ENCODE peak calls at places on chromosome 4, in ten cellular contexts. R, N, L, K, Y, Z, S, U, O and A are unnamed samples.

GRCh38 chr4:78004270-78004669 is 52.9 kb upstream of the FRAS1 start:
- DNase-seq in O (no peak), S (no peak), R (peak), Z (no peak), Y (no peak), U (no peak), L (peak), N (no peak), K (no peak), A (no peak)

GRCh38 chr4:96073446-96073845 is 233.6 kb downstream of the PDHA2 start:
- DNase-seq in N (no peak), O (no peak), S (no peak), R (peak), Y (no peak), L (no peak), Z (no peak), K (no peak), U (no peak), A (no peak)

GRCh38 chr4:108244576-108244975 is 75.8 kb upstream of the LEF1 start:
- DNase-seq in L (no peak), U (no peak), Y (no peak), O (no peak), R (no peak), N (no peak), Z (no peak), S (no peak), K (no peak), A (no peak)

GRCh38 chr4:156830356-156830755 is 141.2 kb downstream of the PDGFC start:
- DNase-seq in K (no peak), S (no peak), Z (no peak), L (peak), U (no peak), R (peak), O (no peak), Y (no peak), N (no peak), A (no peak)

GRCh38 chr4:95371457-95372179 is 177.2 kb downstream of the UNC5C start:
- DNase-seq in L (no peak), K (no peak), U (no peak), Z (no peak), N (no peak), R (no peak), O (no peak), S (no peak), Y (no peak), A (no peak)

GRCh38 chr4:10305816-10306215 is 151.4 kb downstream of the ZNF518B start:
- DNase-seq in N (no peak), L (no peak), K (no peak), O (no peak), Y (no peak), S (no peak), R (no peak), Z (no peak), U (no peak), A (no peak)

GRCh38 chr4:82360298-82361177 is 13.3 kb downstream of the HNRNPD start:
- DNase-seq in R (peak), O (no peak), U (no peak), L (no peak), N (no peak), K (no peak), Z (no peak), S (no peak), Y (peak), A (no peak)

GRCh38 chr4:38210396-38211114 is 250.4 kb downstream of the PTTG2 start:
- DNase-seq in Y (no peak), L (peak), O (no peak), K (no peak), S (no peak), U (no peak), R (peak), N (no peak), Z (no peak), A (no peak)

GRCh38 chr4:107999932-108000539 is 10.3 kb downstream of the HADH start:
- DNase-seq in Z (no peak), R (no peak), S (no peak), K (no peak), N (no peak), O (no peak), L (no peak), U (no peak), Y (no peak), A (no peak)

GRCh38 chr4:71270901-71271300 is 67.9 kb upstream of the SLC4A4 start:
- DNase-seq in S (no peak), U (no peak), L (no peak), Y (peak), Z (peak), N (peak), O (peak), K (no peak), R (peak), A (peak)

GRCh38 chr4:152106113-152106763 is 345.4 kb upstream of the GATB start:
- DNase-seq in O (no peak), N (peak), K (no peak), Z (peak), Y (no peak), L (peak), R (peak), U (peak), S (peak), A (peak)

GRCh38 chr4:473575-474457 is 25.1 kb downstream of the ZNF721 start:
- DNase-seq in S (peak), K (peak), U (peak), L (peak), Y (peak), Z (peak), N (peak), R (peak), O (peak), A (peak)

GRCh38 chr4:89781321-89781720 is 55.6 kb downstream of the SNCA start:
- DNase-seq in Z (no peak), O (no peak), U (no peak), L (no peak), Y (no peak), S (no peak), K (no peak), N (no peak), R (no peak), A (no peak)

GRCh38 chr4:182918791-182919302 is 1.7 kb upstream of the DCTD start:
- DNase-seq in Y (no peak), N (no peak), U (no peak), O (no peak), K (no peak), S (no peak), L (no peak), R (no peak), Z (no peak), A (no peak)

GRCh38 chr4:121375262-121375661 is 5.6 kb downstream of the QRFPR start:
- DNase-seq in K (no peak), L (no peak), Y (no peak), Z (no peak), R (peak), O (no peak), S (no peak), U (no peak), N (no peak), A (no peak)

GRCh38 chr4:98181815-98182214 is 38.5 kb upstream of the STPG2 start:
- DNase-seq in Y (no peak), L (peak), S (no peak), O (no peak), Z (no peak), K (no peak), N (no peak), U (no peak), R (peak), A (no peak)

GRCh38 chr4:26320159-26320452 is 708 bp upstream of the RBPJ start:
- DNase-seq in S (no peak), L (no peak), K (no peak), R (no peak), Z (no peak), N (no peak), Y (no peak), U (no peak), O (no peak), A (peak)

GRCh38 chr4:109302366-109303140 is at the start of gene COL25A1:
- DNase-seq in R (peak), Z (peak), O (peak), L (peak), U (peak), N (peak), Y (peak), S (no peak), K (peak), A (no peak)

GRCh38 chr4:161249779-161250440 is 913.9 kb downstream of the FSTL5 start:
- DNase-seq in O (no peak), Z (no peak), U (no peak), N (no peak), Y (no peak), K (no peak), S (no peak), R (no peak), L (no peak), A (no peak)

GRCh38 chr4:68175562-68176155 is 46.0 kb upstream of the TMPRSS11F start:
- DNase-seq in O (peak), S (no peak), L (peak), R (peak), N (peak), U (no peak), Y (peak), K (peak), Z (peak), A (peak)

GRCh38 chr4:89307446-89308160 is at the start of gene GPRIN3:
- DNase-seq in L (peak), R (peak), K (peak), U (peak), Z (peak), S (no peak), Y (peak), O (peak), N (peak), A (peak)

GRCh38 chr4:44988011-44988410 is 261.7 kb upstream of the GNPDA2 start:
- DNase-seq in O (no peak), S (no peak), Z (no peak), K (no peak), L (no peak), N (no peak), Y (no peak), U (no peak), R (no peak), A (no peak)

GRCh38 chr4:97238956-97239698 is 904.1 kb downstream of the STPG2 start:
- DNase-seq in K (no peak), N (no peak), L (no peak), O (peak), Z (no peak), U (no peak), R (no peak), Y (no peak), S (no peak), A (no peak)

GRCh38 chr4:24473309-24473721 is 111.0 kb downstream of the DHX15 start:
- DNase-seq in Y (peak), K (peak), S (no peak), R (peak), Z (peak), O (peak), L (no peak), U (no peak), N (peak), A (peak)

GRCh38 chr4:47913858-47914218 is 545 bp downstream of the NFXL1 start:
- DNase-seq in U (peak), Z (peak), R (peak), S (no peak), Y (no peak), O (peak), L (no peak), K (peak), N (peak), A (peak)
- TF ChIP-seq CTCF in U (no peak), Z (no peak), R (no peak), S (no peak), Y (no peak), O (no peak), L (no peak), K (no peak), N (no peak), A (no peak)

GRCh38 chr4:7391637-7392437 is 42.9 kb downstream of the PSAPL1 start:
- DNase-seq in Z (no peak), K (peak), L (no peak), Y (peak), N (no peak), U (no peak), S (no peak), O (no peak), R (no peak), A (no peak)

GRCh38 chr4:7393491-7394183 is 41.1 kb downstream of the PSAPL1 start:
- DNase-seq in L (no peak), K (peak), N (no peak), Z (no peak), U (peak), S (peak), O (no peak), Y (peak), R (no peak), A (no peak)

GRCh38 chr4:7394184-7394575 is 40.5 kb downstream of the PSAPL1 start:
- DNase-seq in N (no peak), K (peak), Z (no peak), L (no peak), S (peak), U (no peak), O (no peak), Y (no peak), R (no peak), A (no peak)

GRCh38 chr4:7390906-7391636 is 43.7 kb downstream of the PSAPL1 start:
- DNase-seq in Y (peak), K (no peak), R (no peak), O (no peak), L (no peak), Z (no peak), N (no peak), U (peak), S (peak), A (no peak)

GRCh38 chr4:7392438-7393374 is 42.0 kb downstream of the PSAPL1 start:
- DNase-seq in Z (peak), L (peak), N (no peak), Y (peak), U (peak), K (peak), S (peak), R (peak), O (peak), A (no peak)
- TF ChIP-seq CTCF in Z (no peak), L (peak), N (no peak), Y (no peak), U (no peak), K (no peak), S (peak), R (peak), O (no peak), A (no peak)

DNA sequence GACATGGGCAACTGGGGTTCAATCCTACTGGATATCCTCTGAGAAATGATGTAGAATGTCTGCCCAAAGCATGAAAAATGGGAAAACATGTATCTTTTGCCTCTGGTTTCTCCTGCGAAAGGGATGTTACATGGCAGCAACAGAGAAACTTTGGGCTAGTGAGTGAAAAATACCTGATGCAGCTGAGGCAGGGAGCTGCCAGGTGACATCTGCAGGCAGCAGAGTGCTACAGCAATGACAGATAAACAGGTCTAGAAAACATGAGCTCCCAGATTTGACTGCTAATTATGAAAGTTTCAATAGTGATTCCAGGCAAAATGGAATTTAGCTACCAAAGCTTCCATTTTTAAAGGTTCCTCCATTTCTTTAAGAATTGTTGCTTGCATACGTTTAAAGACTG is 4.8 kb upstream of the CXCL1 start:
- DNase-seq in Z (peak), U (no peak), R (peak), N (no peak), L (no peak), S (no peak), K (no peak), O (no peak), Y (no peak), A (peak)
- TF ChIP-seq CTCF in Z (no peak), U (peak), R (peak), N (peak), L (peak), S (no peak), K (no peak), O (peak), Y (peak), A (peak)

DNA sequence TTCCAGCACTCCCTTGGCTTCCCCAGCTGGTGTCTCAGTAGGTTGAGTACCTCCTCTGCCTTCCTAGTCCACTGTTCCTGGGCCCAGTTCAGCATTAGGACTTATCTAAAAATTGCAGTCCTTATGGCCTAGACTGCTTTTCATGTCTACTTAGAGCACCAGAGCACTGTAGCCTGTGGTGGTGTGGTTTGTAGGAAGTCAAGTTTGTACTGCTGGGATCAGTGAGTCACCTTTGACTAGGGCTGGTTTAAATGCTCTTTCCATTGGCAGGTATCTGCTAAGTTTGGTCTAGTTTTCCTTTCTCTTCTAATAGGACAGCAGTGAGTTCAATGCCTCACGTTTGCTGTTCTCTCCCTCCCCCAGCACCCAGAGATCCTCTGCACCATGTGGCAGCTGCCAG is 233.6 kb upstream of the WDFY3 start:
- DNase-seq in N (no peak), U (no peak), R (no peak), K (no peak), O (no peak), Z (no peak), S (no peak), Y (no peak), L (no peak), A (no peak)
- TF ChIP-seq CTCF in N (no peak), U (no peak), R (no peak), K (no peak), O (no peak), Z (no peak), S (no peak), Y (no peak), L (no peak), A (no peak)

DNA sequence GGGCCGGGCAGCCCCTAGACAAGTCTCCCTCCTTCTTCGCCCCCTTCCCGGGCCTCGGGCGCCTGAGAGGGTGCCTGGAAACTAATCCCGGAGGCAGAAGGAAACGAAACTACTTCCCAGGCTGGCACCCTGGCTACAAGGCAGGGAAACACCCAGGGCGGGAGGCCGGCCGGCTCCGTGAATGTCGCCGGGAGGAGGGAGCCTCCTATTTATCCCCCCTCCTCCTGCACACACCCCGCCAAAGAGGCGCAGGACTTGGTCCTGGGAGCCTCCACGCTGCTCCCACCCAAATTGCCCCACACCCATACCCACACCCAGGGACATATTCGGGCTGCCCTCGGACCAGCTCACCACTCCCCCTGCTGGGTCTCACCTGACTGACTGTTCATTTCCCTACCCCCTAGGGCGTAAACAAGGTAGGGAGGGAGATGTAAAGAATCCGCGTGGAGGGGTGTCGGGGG is at the start of gene BTC:
- DNase-seq in Z (peak), S (no peak), L (no peak), O (peak), R (peak), Y (peak), U (peak), K (peak), N (peak), A (peak)
- TF ChIP-seq CTCF in Z (peak), S (no peak), L (peak), O (no peak), R (peak), Y (no peak), U (peak), K (no peak), N (peak), A (peak)

DNA sequence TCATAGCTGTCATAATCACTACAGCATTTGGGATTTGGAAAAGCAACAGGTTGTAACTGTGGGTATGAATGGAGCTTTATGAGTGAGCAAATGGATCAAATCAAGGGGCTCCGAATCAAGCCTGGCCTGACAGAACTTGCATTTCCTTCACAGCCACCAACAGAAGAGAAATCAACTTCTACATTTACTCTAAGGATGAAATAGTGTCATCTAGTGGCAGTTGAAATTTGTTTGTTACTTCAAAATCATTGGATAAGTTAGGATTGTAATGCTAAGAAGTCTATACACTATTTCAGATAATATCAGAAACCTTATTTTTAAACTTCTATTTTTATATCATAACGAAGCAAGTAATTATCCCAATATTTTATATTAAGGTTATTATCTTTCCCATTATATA is 10.7 kb upstream of the WDR17 start:
- DNase-seq in Y (no peak), L (no peak), Z (no peak), N (no peak), K (no peak), O (no peak), R (no peak), U (no peak), S (no peak), A (no peak)
- TF ChIP-seq CTCF in Y (peak), L (peak), Z (no peak), N (no peak), K (no peak), O (no peak), R (peak), U (peak), S (peak), A (no peak)